ENCODE peak calls at places on chromosomes 4 and X, in five cellular contexts. One of them, this sample, is unnamed.

GRCh38 chr4:146932111-146932510 is 13.6 kb downstream of the TTC29 start:
- DNase-seq in cardiac muscle cell: no peak
- DNase-seq in AG04450: no peak
- DNase-seq in fibroblast of lung: no peak
- DNase-seq in tibial artery: no peak
- DNase-seq in this sample: no peak

GRCh38 chr4:114005569-114006442 is 26.4 kb upstream of the ARSJ start:
- DNase-seq in cardiac muscle cell: peak; percentile 69
- DNase-seq in AG04450: peak; percentile 30
- DNase-seq in fibroblast of lung: peak; percentile 63
- DNase-seq in tibial artery: no peak
- DNase-seq in this sample: no peak

GRCh38 chr4:168765726-168766125 is 244.3 kb downstream of the CBR4 start:
- DNase-seq in cardiac muscle cell: peak; percentile 33
- DNase-seq in AG04450: no peak
- DNase-seq in fibroblast of lung: peak; percentile 79
- DNase-seq in tibial artery: peak; percentile 73
- DNase-seq in this sample: no peak

GRCh38 chrX:133985164-133986007 is at the start of gene GPC3:
- DNase-seq in cardiac muscle cell: peak; percentile 65
- DNase-seq in AG04450: no peak
- DNase-seq in fibroblast of lung: peak; percentile 33
- DNase-seq in tibial artery: no peak
- DNase-seq in this sample: peak; percentile 62

GRCh38 chrX:76076124-76076523 is 96.7 kb upstream of the PBDC1 start:
- DNase-seq in cardiac muscle cell: no peak
- DNase-seq in AG04450: no peak
- DNase-seq in fibroblast of lung: no peak
- DNase-seq in tibial artery: no peak
- DNase-seq in this sample: no peak

GRCh38 chr4:112284166-112284565 is 1.5 kb downstream of the TIFA start:
- DNase-seq in cardiac muscle cell: peak; percentile 22
- DNase-seq in AG04450: no peak
- DNase-seq in fibroblast of lung: peak; percentile 25
- DNase-seq in tibial artery: no peak
- DNase-seq in this sample: no peak

GRCh38 chr4:44071959-44072955 is 376.4 kb downstream of the KCTD8 start:
- DNase-seq in cardiac muscle cell: no peak
- DNase-seq in AG04450: no peak
- DNase-seq in fibroblast of lung: no peak
- DNase-seq in tibial artery: no peak
- DNase-seq in this sample: no peak

GRCh38 chr4:6332669-6333050 is 63.0 kb downstream of the WFS1 start:
- DNase-seq in cardiac muscle cell: no peak
- DNase-seq in AG04450: no peak
- DNase-seq in fibroblast of lung: no peak
- DNase-seq in tibial artery: no peak
- DNase-seq in this sample: no peak

GRCh38 chr4:37802068-37802666 is 24.3 kb upstream of the PGM2 start:
- DNase-seq in cardiac muscle cell: peak; percentile 58
- DNase-seq in AG04450: no peak
- DNase-seq in fibroblast of lung: peak; percentile 80
- DNase-seq in tibial artery: peak; percentile 75
- DNase-seq in this sample: peak; percentile 51

GRCh38 chrX:16851421-16851820 is 18.7 kb downstream of the RBBP7 start:
- DNase-seq in cardiac muscle cell: no peak
- DNase-seq in AG04450: no peak
- DNase-seq in fibroblast of lung: no peak
- DNase-seq in tibial artery: no peak
- DNase-seq in this sample: no peak

GRCh38 chrX:138745215-138745614 is 33.7 kb upstream of the FGF13 start:
- DNase-seq in cardiac muscle cell: peak; percentile 58
- DNase-seq in AG04450: no peak
- DNase-seq in fibroblast of lung: peak; percentile 64
- DNase-seq in tibial artery: no peak
- DNase-seq in this sample: peak; percentile 37

GRCh38 chr4:2079926-2080325 is 20.8 kb downstream of the NAT8L start:
- DNase-seq in cardiac muscle cell: no peak
- DNase-seq in AG04450: no peak
- DNase-seq in fibroblast of lung: no peak
- DNase-seq in tibial artery: peak; percentile 43
- DNase-seq in this sample: no peak

GRCh38 chrX:129433945-129434344 is 89.3 kb downstream of the SMARCA1 start:
- DNase-seq in cardiac muscle cell: no peak
- DNase-seq in AG04450: no peak
- DNase-seq in fibroblast of lung: no peak
- DNase-seq in tibial artery: no peak
- DNase-seq in this sample: no peak

GRCh38 chr4:121698119-121698732 is 1.4 kb upstream of the ANXA5 start:
- DNase-seq in cardiac muscle cell: peak; percentile 65
- DNase-seq in AG04450: no peak
- DNase-seq in fibroblast of lung: peak; percentile 36
- DNase-seq in tibial artery: no peak
- DNase-seq in this sample: no peak

GRCh38 chr4:8403173-8403753 is 37.3 kb downstream of the ACOX3 start:
- DNase-seq in cardiac muscle cell: peak; percentile 90
- DNase-seq in AG04450: peak; percentile 66
- DNase-seq in fibroblast of lung: peak; percentile 83
- DNase-seq in tibial artery: peak; percentile 89
- DNase-seq in this sample: peak; percentile 74

GRCh38 chrX:137194164-137194563 is 160.4 kb upstream of the GPR101 start:
- DNase-seq in cardiac muscle cell: peak; percentile 6
- DNase-seq in AG04450: no peak
- DNase-seq in fibroblast of lung: peak; percentile 27
- DNase-seq in tibial artery: no peak
- DNase-seq in this sample: peak; percentile 12

GRCh38 chr4:105288121-105288520 is 141.4 kb downstream of the TET2 start:
- DNase-seq in cardiac muscle cell: no peak
- DNase-seq in AG04450: no peak
- DNase-seq in fibroblast of lung: no peak
- DNase-seq in tibial artery: no peak
- DNase-seq in this sample: no peak

GRCh38 chr4:102333792-102334191 is 11.5 kb downstream of the SLC39A8 start:
- DNase-seq in cardiac muscle cell: no peak
- DNase-seq in AG04450: no peak
- DNase-seq in fibroblast of lung: no peak
- DNase-seq in tibial artery: no peak
- DNase-seq in this sample: no peak

GRCh38 chr4:8906991-8907595 is 35.5 kb upstream of the HMX1 start:
- DNase-seq in cardiac muscle cell: no peak
- DNase-seq in AG04450: no peak
- DNase-seq in fibroblast of lung: no peak
- DNase-seq in tibial artery: peak; percentile 33
- DNase-seq in this sample: peak; percentile 8

GRCh38 chrX:154032156-154032555 is 12.5 kb upstream of the IRAK1 start:
- DNase-seq in cardiac muscle cell: no peak
- DNase-seq in AG04450: no peak
- DNase-seq in fibroblast of lung: no peak
- DNase-seq in tibial artery: no peak
- DNase-seq in this sample: no peak

GRCh38 chrX:110317820-110318663 is at the start of gene AMMECR1:
- DNase-seq in cardiac muscle cell: peak; percentile 87
- DNase-seq in AG04450: peak; percentile 41
- DNase-seq in fibroblast of lung: peak; percentile 77
- DNase-seq in tibial artery: peak; percentile 85
- DNase-seq in this sample: peak; percentile 69

GRCh38 chrX:11386001-11386523 is 92.8 kb downstream of the AMELX start:
- DNase-seq in cardiac muscle cell: peak; percentile 79
- DNase-seq in AG04450: peak; percentile 26
- DNase-seq in fibroblast of lung: peak; percentile 85
- DNase-seq in tibial artery: peak; percentile 65
- DNase-seq in this sample: no peak

GRCh38 chr4:84218002-84218401 is 281.1 kb downstream of the NKX6-1 start:
- DNase-seq in cardiac muscle cell: no peak
- DNase-seq in AG04450: no peak
- DNase-seq in fibroblast of lung: no peak
- DNase-seq in tibial artery: no peak
- DNase-seq in this sample: no peak

GRCh38 chr4:3301450-3302163 is 8.8 kb downstream of the RGS12 start:
- DNase-seq in cardiac muscle cell: no peak
- DNase-seq in AG04450: no peak
- DNase-seq in fibroblast of lung: no peak
- DNase-seq in tibial artery: no peak
- DNase-seq in this sample: no peak
- H3K4me3 ChIP-seq in cardiac muscle cell: no peak overlapping the region
- H3K4me3 ChIP-seq in AG04450: no peak overlapping the region
- H3K4me3 ChIP-seq in fibroblast of lung: no peak overlapping the region
- H3K4me3 ChIP-seq in tibial artery: no peak overlapping the region
- H3K4me3 ChIP-seq in this sample: no peak overlapping the region

GRCh38 chr4:41506071-41506470 is 31.9 kb upstream of the LIMCH1 start:
- DNase-seq in cardiac muscle cell: no peak
- DNase-seq in AG04450: no peak
- DNase-seq in fibroblast of lung: peak; percentile 46
- DNase-seq in tibial artery: no peak
- DNase-seq in this sample: no peak

GRCh38 chr4:41509411-41510008 is 28.4 kb upstream of the LIMCH1 start:
- DNase-seq in cardiac muscle cell: no peak
- DNase-seq in AG04450: no peak
- DNase-seq in fibroblast of lung: no peak
- DNase-seq in tibial artery: peak; percentile 71
- DNase-seq in this sample: no peak

GRCh38 chr4:41510179-41510578 is 27.8 kb upstream of the LIMCH1 start:
- DNase-seq in cardiac muscle cell: no peak
- DNase-seq in AG04450: no peak
- DNase-seq in fibroblast of lung: no peak
- DNase-seq in tibial artery: no peak
- DNase-seq in this sample: no peak

GRCh38 chr4:41505161-41505653 is 32.8 kb upstream of the LIMCH1 start:
- DNase-seq in cardiac muscle cell: no peak
- DNase-seq in AG04450: no peak
- DNase-seq in fibroblast of lung: peak; percentile 45
- DNase-seq in tibial artery: peak; percentile 89
- DNase-seq in this sample: no peak

DNA sequence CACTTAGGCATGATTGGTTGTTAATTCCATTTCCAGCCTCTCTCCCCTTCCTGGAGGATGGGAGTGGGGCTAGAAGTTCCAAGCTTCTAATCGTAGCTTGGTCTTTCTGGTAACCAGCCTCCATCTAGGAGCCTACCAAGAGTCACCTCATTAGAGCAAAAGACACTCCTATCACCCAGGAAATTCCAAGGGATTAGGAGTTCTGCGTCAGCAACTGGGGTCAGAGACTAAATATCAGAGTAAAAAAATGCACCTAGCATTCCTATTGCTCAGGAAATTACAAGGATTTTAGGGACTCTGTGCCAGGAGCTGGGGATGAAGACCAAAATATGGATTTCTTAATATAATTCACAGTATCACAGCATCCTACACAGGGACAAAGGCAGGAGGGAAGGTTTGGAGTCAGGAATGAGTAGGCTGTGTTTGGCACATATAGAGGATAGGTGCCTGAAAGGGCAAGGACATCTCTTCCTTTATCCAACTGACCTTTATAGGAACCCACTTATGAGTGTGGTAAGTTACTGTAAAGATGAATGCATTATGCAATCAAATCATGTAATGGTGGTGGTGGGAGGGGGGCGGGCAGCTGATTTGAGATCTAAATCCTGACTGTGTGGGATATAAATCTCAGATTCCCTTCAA is 30.5 kb upstream of the LIMCH1 start:
- DNase-seq in cardiac muscle cell: peak; percentile 53
- DNase-seq in AG04450: no peak
- DNase-seq in fibroblast of lung: no peak
- DNase-seq in tibial artery: no peak
- DNase-seq in this sample: no peak
- H3K27ac ChIP-seq in cardiac muscle cell: no peak overlapping the region
- H3K27ac ChIP-seq in AG04450: no peak overlapping the region
- H3K27ac ChIP-seq in fibroblast of lung: no peak overlapping the region
- H3K27ac ChIP-seq in tibial artery: no peak overlapping the region
- H3K27ac ChIP-seq in this sample: peak overlapping the region; percentile 42

GRCh38 chr4:151322565-151322964 is 2.8 kb downstream of the SH3D19 start:
- DNase-seq in cardiac muscle cell: no peak
- DNase-seq in AG04450: no peak
- DNase-seq in fibroblast of lung: no peak
- DNase-seq in tibial artery: no peak
- DNase-seq in this sample: no peak
- H3K4me3 ChIP-seq in cardiac muscle cell: peak overlapping the region; percentile 47
- H3K4me3 ChIP-seq in AG04450: no peak overlapping the region
- H3K4me3 ChIP-seq in fibroblast of lung: no peak overlapping the region
- H3K4me3 ChIP-seq in tibial artery: peak overlapping the region; percentile 76
- H3K4me3 ChIP-seq in this sample: no peak overlapping the region

GRCh38 chr4:140168936-140169335 is 15.0 kb upstream of the MAML3 start:
- DNase-seq in cardiac muscle cell: no peak
- DNase-seq in AG04450: no peak
- DNase-seq in fibroblast of lung: no peak
- DNase-seq in tibial artery: no peak
- DNase-seq in this sample: no peak

GRCh38 chr4:140168474-140168873 is 14.5 kb upstream of the MAML3 start:
- DNase-seq in cardiac muscle cell: peak; percentile 50
- DNase-seq in AG04450: no peak
- DNase-seq in fibroblast of lung: no peak
- DNase-seq in tibial artery: no peak
- DNase-seq in this sample: no peak

GRCh38 chr4:140158234-140159030 is 4.4 kb upstream of the MAML3 start:
- DNase-seq in cardiac muscle cell: peak; percentile 32
- DNase-seq in AG04450: no peak
- DNase-seq in fibroblast of lung: peak; percentile 90
- DNase-seq in tibial artery: no peak
- DNase-seq in this sample: no peak

GRCh38 chr4:140162596-140162995 is 8.6 kb upstream of the MAML3 start:
- DNase-seq in cardiac muscle cell: no peak
- DNase-seq in AG04450: no peak
- DNase-seq in fibroblast of lung: no peak
- DNase-seq in tibial artery: no peak
- DNase-seq in this sample: no peak

DNA sequence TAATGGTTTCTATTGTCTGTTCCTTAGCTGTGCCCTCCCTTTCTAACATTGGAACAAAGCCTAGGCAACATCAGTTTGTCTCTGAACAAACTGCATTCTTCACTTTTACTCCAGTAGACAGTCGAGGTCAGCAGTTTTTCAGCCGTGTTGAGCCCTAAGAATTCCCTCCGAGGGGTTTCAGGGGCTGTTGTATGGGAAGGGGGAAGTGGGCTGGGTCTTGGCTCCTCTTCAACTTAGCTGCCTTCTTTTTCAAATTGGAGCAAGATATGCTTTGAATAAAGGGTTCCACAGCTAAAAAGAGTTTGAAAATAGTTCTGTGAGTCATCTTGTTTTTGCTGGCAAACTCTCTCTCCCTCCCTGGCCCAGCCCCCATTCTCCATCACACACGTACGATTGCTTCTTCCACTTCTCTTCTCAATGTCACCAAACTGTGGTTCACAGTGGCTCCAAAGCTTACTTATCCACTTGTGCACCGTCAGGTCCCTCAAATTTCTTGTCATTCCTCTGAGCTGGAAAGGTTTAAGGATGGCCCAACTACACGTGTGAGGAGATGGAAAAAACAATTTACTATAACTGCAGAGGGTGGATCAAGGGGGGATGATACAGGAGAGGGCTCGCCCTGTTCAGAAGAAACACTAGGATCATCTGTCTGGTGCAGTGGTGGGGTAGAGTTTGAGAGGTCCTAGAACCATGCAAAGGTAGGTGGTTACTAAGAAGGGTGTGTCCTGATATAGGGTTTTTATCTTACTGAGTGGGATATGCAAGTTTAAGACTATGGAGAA is 9.2 kb upstream of the MAML3 start:
- DNase-seq in cardiac muscle cell: peak; percentile 85
- DNase-seq in AG04450: no peak
- DNase-seq in fibroblast of lung: peak; percentile 78
- DNase-seq in tibial artery: peak; percentile 79
- DNase-seq in this sample: peak; percentile 51
- H3K27ac ChIP-seq in cardiac muscle cell: no peak overlapping the region
- H3K27ac ChIP-seq in AG04450: peak overlapping the region; percentile 62
- H3K27ac ChIP-seq in fibroblast of lung: no peak overlapping the region
- H3K27ac ChIP-seq in tibial artery: peak overlapping the region; percentile 63
- H3K27ac ChIP-seq in this sample: peak overlapping the region; percentile 62

GRCh38 chr4:153950100-153950979 is 161.5 kb upstream of the SFRP2 start:
- DNase-seq in cardiac muscle cell: no peak
- DNase-seq in AG04450: no peak
- DNase-seq in fibroblast of lung: no peak
- DNase-seq in tibial artery: no peak
- DNase-seq in this sample: no peak
- H3K4me3 ChIP-seq in cardiac muscle cell: no peak overlapping the region
- H3K4me3 ChIP-seq in AG04450: no peak overlapping the region
- H3K4me3 ChIP-seq in fibroblast of lung: no peak overlapping the region
- H3K4me3 ChIP-seq in tibial artery: no peak overlapping the region
- H3K4me3 ChIP-seq in this sample: no peak overlapping the region

This sample was measured in SJSA1.